ENCODE peak calls at places on chromosomes 13 and 19, in six cellular contexts. G, H, J, X, L and I are unnamed samples.

GRCh38 chr19:30069535-30070197 is 127.6 kb downstream of the URI1 start:
- DNase-seq in L (no peak), J (no peak), X (no peak), H (no peak), G (peak; percentile 48), I (no peak)

GRCh38 chr13:86087241-86087640 is 288.0 kb upstream of the SLITRK6 start:
- DNase-seq in X (peak; percentile 2), H (peak; percentile 9), J (no peak), G (no peak), L (no peak), I (no peak)

GRCh38 chr13:108897955-108898354 is 268.5 kb downstream of the MYO16 start:
- DNase-seq in X (no peak), H (no peak), G (no peak), J (no peak), L (no peak), I (no peak)

GRCh38 chr19:45423589-45424190 is at the start of gene ERCC1:
- DNase-seq in J (peak; percentile 97), L (no peak), H (peak; percentile 88), G (peak; percentile 95), X (peak; percentile 99), I (peak; percentile 89)

GRCh38 chr19:39237200-39238184 is 7.3 kb downstream of the IFNL3 start:
- DNase-seq in X (peak; percentile 15), L (no peak), G (peak; percentile 88), H (no peak), J (peak; percentile 78), I (no peak)

GRCh38 chr13:44759723-44760360 is 183.7 kb upstream of the TSC22D1 start:
- DNase-seq in H (peak; percentile 50), X (peak; percentile 61), J (no peak), G (no peak), L (no peak), I (no peak)

GRCh38 chr19:38290631-38291147 is 13.4 kb upstream of the C19orf33 start:
- DNase-seq in H (peak; percentile 87), L (no peak), G (no peak), J (peak; percentile 69), X (peak; percentile 93), I (no peak)

GRCh38 chr13:112777637-112778406 is 88.0 kb downstream of the ATP11A start:
- DNase-seq in G (no peak), H (no peak), J (no peak), L (no peak), X (no peak), I (no peak)

GRCh38 chr19:17944301-17944700 is 11.5 kb downstream of the CCDC124 start:
- DNase-seq in J (no peak), X (peak; percentile 68), L (no peak), G (no peak), H (peak; percentile 67), I (no peak)

GRCh38 chr13:40315416-40316064 is 350.9 kb downstream of the FOXO1 start:
- DNase-seq in H (no peak), X (peak; percentile 45), J (no peak), G (peak; percentile 82), L (no peak), I (no peak)

GRCh38 chr19:35509018-35509652 is 4.3 kb downstream of the DMKN start:
- DNase-seq in X (peak; percentile 79), J (peak; percentile 77), G (peak; percentile 80), L (no peak), H (no peak), I (no peak)

GRCh38 chr19:13882419-13882795 is 5.5 kb downstream of the NANOS3 start:
- DNase-seq in J (no peak), X (no peak), H (no peak), L (no peak), G (no peak), I (no peak)

GRCh38 chr19:33346665-33347064 is 26.8 kb upstream of the CEBPG start:
- DNase-seq in J (no peak), G (no peak), X (no peak), H (no peak), L (no peak), I (no peak)

GRCh38 chr13:112774448-112774792 is 84.6 kb downstream of the ATP11A start:
- DNase-seq in X (no peak), G (peak; percentile 34), J (no peak), H (no peak), L (no peak), I (no peak)

GRCh38 chr19:41889896-41890295 is 6.9 kb downstream of the ARHGEF1 start:
- DNase-seq in H (no peak), L (no peak), J (no peak), G (no peak), X (no peak), I (no peak)

GRCh38 chr19:45640849-45641273 is 1.7 kb upstream of the EML2 start:
- DNase-seq in X (peak; percentile 85), H (no peak), J (peak; percentile 62), L (no peak), G (peak; percentile 83), I (no peak)

GRCh38 chr19:4233282-4233853 is 4.0 kb downstream of the EBI3 start:
- DNase-seq in L (no peak), H (no peak), X (no peak), J (peak; percentile 42), G (peak; percentile 91), I (no peak)

GRCh38 chr13:49527123-49527522 is 31.4 kb downstream of the PHF11 start:
- DNase-seq in L (no peak), H (no peak), J (no peak), G (no peak), X (no peak), I (no peak)

GRCh38 chr19:13574933-13575332 is 68.7 kb upstream of the CACNA1A start:
- DNase-seq in H (no peak), X (no peak), G (no peak), L (no peak), J (no peak), I (no peak)

GRCh38 chr13:46354143-46355087 is 32.6 kb downstream of the RUBCNL start:
- DNase-seq in J (no peak), X (peak; percentile 95), H (peak; percentile 97), L (no peak), G (no peak), I (no peak)

GRCh38 chr19:43446746-43447489 is 18.5 kb downstream of the LYPD3 start:
- DNase-seq in H (peak; percentile 20), X (peak; percentile 62), G (peak; percentile 93), J (peak; percentile 74), L (peak; percentile 28), I (peak; percentile 25)

GRCh38 chr13:91719033-91719432 is 320.6 kb downstream of the GPC5 start:
- DNase-seq in H (peak; percentile 16), X (no peak), L (no peak), J (no peak), G (no peak), I (no peak)

GRCh38 chr13:22926176-22927007 is 254.4 kb upstream of the SGCG start:
- DNase-seq in X (no peak), L (no peak), G (peak; percentile 82), J (peak; percentile 79), H (peak; percentile 12), I (no peak)

GRCh38 chr13:19726611-19727010 is 56.1 kb downstream of the PSPC1 start:
- DNase-seq in G (no peak), J (no peak), X (no peak), L (no peak), H (no peak), I (no peak)

GRCh38 chr19:45153339-45154063 is 7.3 kb downstream of the NKPD1 start:
- DNase-seq in X (no peak), H (peak; percentile 29), G (no peak), L (no peak), J (no peak), I (no peak)

DNA sequence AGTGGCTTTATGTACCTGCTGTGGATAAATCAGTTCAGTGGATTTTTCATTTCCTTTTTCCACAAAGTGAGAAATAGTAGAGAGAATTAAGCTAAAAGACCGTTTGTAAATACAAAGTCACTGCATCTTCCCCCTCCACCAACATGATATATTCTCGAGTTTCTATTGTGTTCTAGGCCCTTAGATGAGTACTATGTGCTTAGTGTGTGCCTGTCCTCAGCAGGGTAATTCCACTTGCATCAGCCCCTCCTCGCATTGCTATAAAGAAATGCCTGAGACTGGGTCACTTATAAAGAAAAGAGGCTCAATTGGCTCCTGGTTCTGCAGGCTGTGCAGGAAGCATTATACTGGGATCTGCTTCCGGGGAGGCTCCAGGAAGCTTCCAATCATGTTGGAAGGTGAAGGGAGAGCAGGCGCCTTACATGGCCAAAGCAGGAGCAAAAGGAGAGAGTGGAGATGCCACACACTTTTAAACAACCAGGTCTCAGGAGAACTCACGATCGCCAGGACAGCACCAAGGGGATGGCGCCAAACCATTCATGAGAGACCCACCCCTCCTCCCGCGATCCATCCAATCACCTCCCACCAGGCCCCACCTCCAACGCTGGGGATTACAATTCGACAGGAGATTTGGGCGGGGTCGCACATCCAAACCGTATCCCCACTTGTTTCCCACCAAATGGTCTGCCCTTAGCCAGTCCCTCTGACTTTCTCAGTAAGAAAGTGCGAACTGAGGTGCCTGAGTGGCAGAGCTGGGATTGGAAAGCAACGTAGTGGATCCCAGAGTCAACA is 102.3 kb upstream of the ABCC4 start:
- DNase-seq in L (no peak), H (peak; percentile 0), J (no peak), X (no peak), G (no peak), I (no peak)
- H3K4me3 ChIP-seq in L (peak overlapping the region; percentile 74), H (peak overlapping the region; percentile 48), J (no peak overlapping the region), X (no peak overlapping the region), G (peak overlapping the region; percentile 16), I (peak overlapping the region; percentile 67)

GRCh38 chr13:113973218-113974164 is at the start of gene C13orf46:
- DNase-seq in J (no peak), X (no peak), G (peak; percentile 73), H (no peak), L (no peak), I (peak; percentile 1)
- H3K4me3 ChIP-seq in J (no peak within 1 kb of the TSS), X (no peak within 1 kb of the TSS), G (no peak within 1 kb of the TSS), H (no peak within 1 kb of the TSS), L (no peak within 1 kb of the TSS), I (no peak within 1 kb of the TSS)

DNA sequence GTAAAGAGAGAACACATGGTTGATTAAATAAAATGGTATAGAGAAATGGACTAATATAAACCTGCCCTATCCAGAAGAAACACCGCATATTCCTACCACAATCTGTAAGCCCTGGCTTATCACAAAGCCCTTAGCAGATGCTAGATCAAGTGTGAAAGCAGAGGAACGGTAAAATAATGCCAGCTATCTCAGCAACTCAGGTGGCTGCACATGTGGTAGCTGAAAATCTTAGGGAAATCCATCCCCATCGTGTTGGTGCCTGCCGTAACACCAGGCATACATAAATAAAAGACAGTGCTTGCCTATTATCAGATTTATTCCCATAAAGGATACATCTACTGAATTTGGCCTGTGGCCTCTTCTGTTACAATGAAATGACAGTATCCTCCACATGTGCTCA is 304.1 kb upstream of the MAB21L1 start:
- DNase-seq in G (no peak), J (no peak), H (no peak), L (no peak), X (no peak), I (no peak)
- H3K4me3 ChIP-seq in G (no peak overlapping the region), J (no peak overlapping the region), H (no peak overlapping the region), L (no peak overlapping the region), X (no peak overlapping the region), I (no peak overlapping the region)

DNA sequence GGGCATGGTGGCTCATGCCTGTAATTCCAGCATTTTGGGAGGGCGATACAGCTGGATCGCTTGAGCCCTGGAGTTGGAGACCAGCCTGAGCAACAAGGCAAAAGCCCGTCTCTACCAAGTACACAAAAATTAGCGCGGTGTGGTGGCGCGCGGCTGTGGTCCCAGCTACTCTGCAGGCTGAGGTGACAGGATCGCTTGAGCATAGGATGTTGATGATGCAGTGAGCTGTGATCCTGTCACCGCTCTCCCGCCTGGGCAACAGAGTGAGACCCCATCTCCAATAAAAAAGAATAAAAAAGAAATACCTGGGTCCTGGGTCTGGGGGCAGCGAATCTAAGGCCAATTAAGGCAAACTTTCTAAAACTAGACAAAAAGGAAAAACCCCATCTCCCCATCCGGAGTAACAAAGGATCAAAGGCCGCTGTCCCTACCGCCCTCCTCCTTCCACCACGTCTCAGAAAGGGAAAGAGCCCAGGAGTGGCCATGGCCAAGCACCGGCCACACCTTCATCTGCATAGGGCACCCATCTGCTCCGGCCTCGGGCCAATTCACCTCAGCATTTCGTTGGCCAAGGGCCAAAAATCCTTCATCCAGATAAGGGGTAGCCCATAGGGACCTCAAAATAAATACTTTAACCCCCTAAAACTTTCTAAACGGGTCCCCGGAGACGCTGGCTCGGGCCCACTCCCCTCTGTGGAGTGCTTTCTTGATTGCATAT is 845 bp downstream of the ZNF320 start:
- DNase-seq in H (peak; percentile 5), G (no peak), L (no peak), J (peak; percentile 35), X (peak; percentile 21), I (no peak)
- H3K4me3 ChIP-seq in H (peak overlapping the region; percentile 90), G (peak overlapping the region; percentile 67), L (peak overlapping the region; percentile 63), J (peak overlapping the region; percentile 74), X (peak overlapping the region; percentile 95), I (peak overlapping the region; percentile 94)